ENCODE peak calls at places on chromosome 11, in eight cellular contexts. K is stimulated activated naive CD8-positive, alpha-beta T cell treated with anti-CD3 and anti-CD28 coated beads, Interleukin-15, amount 100 ng/mL, for 72 hours; Y is psoas muscle; F is stimulated activated CD4-positive, alpha-beta T cell treated with anti-CD3 and anti-CD28 coated beads, Interleukin-12 subunit alpha, Interleukin-12 subunit beta, amount 100 ng/mL, for 24 hours; C is CD4-positive, alpha-beta T cell; Z is transverse colon; J is GDM1; E is T-helper 17 cell. L is an unnamed sample.

GRCh38 chr11:43632171-43632570 is 48.4 kb upstream of the HSD17B12 start:
- DNase-seq in J (no peak), F (no peak), Z (no peak), K (no peak), C (no peak), Y (no peak), E (no peak), L (no peak)

GRCh38 chr11:20154381-20154780 is 5.9 kb downstream of the DBX1 start:
- DNase-seq in Y (no peak), C (no peak), Z (no peak), K (no peak), F (no peak), J (no peak), E (no peak), L (no peak)

GRCh38 chr11:61888043-61888442 is 3.3 kb downstream of the FADS3 start:
- DNase-seq in J (no peak), C (no peak), F (no peak), E (no peak), K (no peak), Y (peak; percentile 89), Z (peak; percentile 39), L (peak; percentile 90)

GRCh38 chr11:63866211-63866610 is 27.3 kb downstream of the MARK2 start:
- DNase-seq in Z (peak; percentile 85), J (no peak), F (peak; percentile 73), E (peak; percentile 45), K (peak; percentile 81), Y (peak; percentile 35), C (peak; percentile 63), L (no peak)

GRCh38 chr11:6995703-6996102 is 24.4 kb downstream of the ZNF214 start:
- DNase-seq in Y (no peak), J (no peak), Z (no peak), E (no peak), F (no peak), K (no peak), C (no peak), L (no peak)

GRCh38 chr11:15412054-15412453 is 297.3 kb downstream of the INSC start:
- DNase-seq in Z (no peak), K (no peak), F (no peak), Y (no peak), J (no peak), C (no peak), E (no peak), L (no peak)

GRCh38 chr11:47512701-47513100 is 40.2 kb downstream of the CELF1 start:
- DNase-seq in K (no peak), Z (no peak), J (no peak), E (no peak), F (no peak), C (no peak), Y (no peak), L (no peak)

GRCh38 chr11:72263363-72263762 is 19.4 kb upstream of the PHOX2A start:
- DNase-seq in Z (no peak), J (no peak), E (no peak), Y (no peak), F (no peak), K (no peak), C (no peak), L (no peak)

GRCh38 chr11:83694191-83694905 is 408.2 kb upstream of the CCDC90B start:
- DNase-seq in C (no peak), E (no peak), Y (no peak), K (no peak), F (no peak), J (no peak), Z (no peak), L (no peak)

GRCh38 chr11:68004551-68005335 is 846 bp upstream of the UNC93B1 start:
- DNase-seq in K (no peak), Z (no peak), C (no peak), Y (no peak), E (no peak), J (no peak), F (no peak), L (no peak)

GRCh38 chr11:2796508-2797180 is 88.9 kb downstream of the CDKN1C start:
- DNase-seq in E (peak; percentile 2), C (no peak), Z (peak; percentile 3), J (no peak), Y (peak; percentile 8), K (no peak), F (no peak), L (peak; percentile 40)

GRCh38 chr11:1150095-1150494 is 7.7 kb upstream of the MUC5AC start:
- DNase-seq in K (no peak), J (no peak), E (no peak), Z (no peak), F (no peak), Y (no peak), C (no peak), L (peak; percentile 24)

GRCh38 chr11:103988595-103988969 is 47.9 kb upstream of the DDI1 start:
- DNase-seq in E (no peak), J (no peak), F (no peak), C (no peak), K (no peak), Y (no peak), Z (no peak), L (no peak)

GRCh38 chr11:116173506-116173905 is 599.3 kb downstream of the BUD13 start:
- DNase-seq in E (no peak), J (no peak), Z (no peak), Y (no peak), K (no peak), C (no peak), F (no peak), L (no peak)

GRCh38 chr11:69922596-69923111 is 103.4 kb upstream of the FGF3 start:
- DNase-seq in K (no peak), Y (no peak), E (no peak), F (no peak), C (no peak), Z (no peak), J (no peak), L (peak; percentile 1)

GRCh38 chr11:73072935-73073481 is 69.1 kb downstream of the FCHSD2 start:
- DNase-seq in Z (no peak), C (no peak), E (no peak), F (no peak), Y (no peak), K (no peak), J (no peak), L (no peak)

GRCh38 chr11:134499990-134500389 is 87.9 kb upstream of the B3GAT1 start:
- DNase-seq in Z (no peak), E (no peak), C (no peak), Y (no peak), F (no peak), K (no peak), J (no peak), L (no peak)

GRCh38 chr11:77082838-77083552 is 16.2 kb downstream of the CAPN5 start:
- DNase-seq in K (peak; percentile 50), Y (peak; percentile 61), Z (peak; percentile 69), F (peak; percentile 20), C (peak; percentile 42), J (no peak), E (peak; percentile 7), L (peak; percentile 89)

GRCh38 chr11:4068962-4069361 is 25.6 kb upstream of the RRM1 start:
- DNase-seq in Y (no peak), Z (no peak), E (no peak), K (no peak), J (peak; percentile 27), C (no peak), F (no peak), L (no peak)

GRCh38 chr11:64247729-64248531 is 1.2 kb upstream of the PPP1R14B start:
- DNase-seq in J (no peak), K (no peak), Z (peak; percentile 29), C (no peak), E (no peak), Y (no peak), F (no peak), L (no peak)

GRCh38 chr11:56705784-56706396 is 7.0 kb downstream of the OR9G1 start:
- DNase-seq in C (no peak), K (no peak), Z (no peak), F (no peak), E (no peak), Y (no peak), J (no peak), L (no peak)

GRCh38 chr11:92296138-92296515 is 71.5 kb downstream of the FAT3 start:
- DNase-seq in C (no peak), Z (no peak), E (no peak), J (no peak), K (no peak), Y (no peak), F (no peak), L (no peak)

GRCh38 chr11:27201454-27202302 is 161.1 kb downstream of the BBOX1 start:
- DNase-seq in J (no peak), C (no peak), Z (peak; percentile 96), E (no peak), K (no peak), F (no peak), Y (peak; percentile 67), L (peak; percentile 97)

GRCh38 chr11:106608677-106609076 is 409.6 kb downstream of the GUCY1A2 start:
- DNase-seq in E (no peak), K (no peak), J (no peak), F (no peak), C (no peak), Z (no peak), Y (no peak), L (no peak)

GRCh38 chr11:68835328-68835727 is 6.4 kb downstream of the CPT1A start:
- DNase-seq in E (no peak), C (no peak), F (no peak), J (no peak), K (no peak), Y (no peak), Z (no peak), L (no peak)

GRCh38 chr11:102599642-102600261 is 25.4 kb downstream of the MMP20 start:
- DNase-seq in J (no peak), K (peak; percentile 20), C (no peak), E (no peak), Z (no peak), F (no peak), Y (no peak), L (no peak)

GRCh38 chr11:2153581-2154194 is 7.3 kb downstream of the INS start:
- DNase-seq in K (no peak), E (no peak), C (no peak), Z (no peak), F (no peak), Y (no peak), J (no peak), L (no peak)

GRCh38 chr11:119928047-119928446 is 199.0 kb upstream of the NECTIN1 start:
- DNase-seq in Y (no peak), E (no peak), K (no peak), J (no peak), C (no peak), Z (no peak), F (no peak), L (no peak)

GRCh38 chr11:18310800-18311340 is 11.1 kb downstream of the HPS5 start:
- DNase-seq in F (no peak), J (no peak), Y (no peak), C (no peak), E (no peak), K (no peak), Z (no peak), L (peak; percentile 61)

GRCh38 chr11:67582026-67582425 is 1.6 kb upstream of the GSTP1 start:
- DNase-seq in J (no peak), F (no peak), C (no peak), E (no peak), K (no peak), Z (no peak), Y (no peak), L (no peak)

GRCh38 chr11:91296628-91297027 is 928.0 kb upstream of the FAT3 start:
- DNase-seq in Y (no peak), Z (no peak), E (no peak), F (no peak), K (no peak), C (no peak), J (no peak), L (no peak)

GRCh38 chr11:92330114-92330513 is 105.5 kb downstream of the FAT3 start:
- DNase-seq in K (no peak), Z (no peak), Y (no peak), C (no peak), F (no peak), E (no peak), J (no peak), L (no peak)

GRCh38 chr11:110710520-110711381 is 1.5 kb downstream of the ARHGAP20 start:
- DNase-seq in C (no peak), K (no peak), Z (peak; percentile 40), F (no peak), E (no peak), J (no peak), Y (peak; percentile 53), L (peak; percentile 63)

GRCh38 chr11:1896895-1897294 is 5.2 kb upstream of the PRR33 start:
- DNase-seq in Y (no peak), F (no peak), E (no peak), J (peak; percentile 91), K (no peak), C (no peak), Z (no peak), L (no peak)

L was measured in adrenal gland.